ENCODE peak calls at places on chromosomes 5 and 9, in four cellular contexts. K is heart right ventricle, I is prostate gland, Y is GM23248. M is an unnamed sample. For H3K4me1, the result is how much of the 10 kb centered on the place peaks cover.

GRCh38 chr9:75101004-75101601 is 12.8 kb downstream of the OSTF1 start:
- DNase-seq in K (no peak), I (no peak), Y (no peak), M (no peak)

GRCh38 chr5:174335682-174336364 is 290.3 kb downstream of the NSG2 start:
- DNase-seq in K (no peak), I (no peak), Y (peak), M (no peak)

GRCh38 chr5:16889203-16889971 is 46.7 kb downstream of the MYO10 start:
- DNase-seq in K (no peak), I (peak), Y (peak), M (no peak)

GRCh38 chr5:163498886-163499285 is 6.5 kb upstream of the MAT2B start:
- DNase-seq in K (no peak), I (no peak), Y (peak), M (no peak)

GRCh38 chr9:79962836-79963235 is 391.1 kb downstream of the TLE4 start:
- DNase-seq in K (no peak), I (no peak), Y (no peak), M (no peak)

GRCh38 chr5:88878976-88879375 is 4.0 kb downstream of the MEF2C start:
- DNase-seq in K (no peak), I (no peak), Y (peak), M (no peak)

GRCh38 chr9:137461663-137462395 is 2.7 kb upstream of the NSMF start:
- DNase-seq in K (no peak), I (no peak), Y (no peak), M (no peak)

GRCh38 chr9:72485821-72486605 is 35.4 kb upstream of the TMC1 start:
- DNase-seq in K (no peak), I (no peak), Y (peak), M (no peak)

GRCh38 chr9:127684576-127684975 is 22.2 kb upstream of the CFAP157 start:
- DNase-seq in K (no peak), I (no peak), Y (peak), M (no peak)

GRCh38 chr9:86057491-86057890 is 41.9 kb downstream of the GOLM1 start:
- DNase-seq in K (no peak), I (no peak), Y (no peak), M (no peak)

GRCh38 chr5:159243385-159243784 is 19.7 kb upstream of the UBLCP1 start:
- DNase-seq in K (no peak), I (no peak), Y (no peak), M (no peak)

GRCh38 chr9:20962487-20962886 is 69.0 kb downstream of the HACD4 start:
- DNase-seq in K (no peak), I (no peak), Y (no peak), M (no peak)

GRCh38 chr5:157217289-157218024 is 36.8 kb downstream of the ITK start:
- DNase-seq in K (no peak), I (no peak), Y (no peak), M (no peak)
- H3K4me1 ChIP-seq in K (under half), I (under half), Y (under half), M (under half)

GRCh38 chr9:14155237-14155636 is 158.7 kb downstream of the NFIB start:
- DNase-seq in K (no peak), I (no peak), Y (no peak), M (no peak)

GRCh38 chr9:14148501-14149103 is 165.3 kb downstream of the NFIB start:
- DNase-seq in K (no peak), I (no peak), Y (no peak), M (no peak)

GRCh38 chr9:14153310-14153720 is 160.6 kb downstream of the NFIB start:
- DNase-seq in K (no peak), I (no peak), Y (peak), M (no peak)

GRCh38 chr9:14147738-14148137 is 166.2 kb downstream of the NFIB start:
- DNase-seq in K (no peak), I (no peak), Y (no peak), M (no peak)

DNA sequence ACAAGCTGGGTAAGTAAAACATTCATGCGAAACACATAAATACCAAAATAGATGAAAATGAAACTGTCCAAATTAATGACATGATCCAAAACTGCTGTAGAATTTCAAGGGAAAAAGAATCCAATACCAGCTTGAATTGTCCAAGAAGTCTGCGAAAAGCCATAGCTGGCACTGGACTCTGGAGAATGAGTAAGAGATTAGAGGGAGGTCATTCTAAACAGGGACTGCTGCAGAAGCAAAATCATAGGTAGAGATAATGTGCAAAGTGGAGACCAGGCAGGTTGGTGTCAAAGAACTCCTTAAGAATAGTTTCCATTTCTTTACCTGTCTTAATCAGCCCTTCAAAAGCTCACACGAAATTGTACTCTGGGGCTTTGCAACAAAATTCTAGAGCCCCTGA is 162.5 kb downstream of the NFIB start:
- DNase-seq in K (no peak), I (no peak), Y (no peak), M (no peak)
- H3K4me1 ChIP-seq in K (half or more), I (under half), Y (under half), M (under half)

DNA sequence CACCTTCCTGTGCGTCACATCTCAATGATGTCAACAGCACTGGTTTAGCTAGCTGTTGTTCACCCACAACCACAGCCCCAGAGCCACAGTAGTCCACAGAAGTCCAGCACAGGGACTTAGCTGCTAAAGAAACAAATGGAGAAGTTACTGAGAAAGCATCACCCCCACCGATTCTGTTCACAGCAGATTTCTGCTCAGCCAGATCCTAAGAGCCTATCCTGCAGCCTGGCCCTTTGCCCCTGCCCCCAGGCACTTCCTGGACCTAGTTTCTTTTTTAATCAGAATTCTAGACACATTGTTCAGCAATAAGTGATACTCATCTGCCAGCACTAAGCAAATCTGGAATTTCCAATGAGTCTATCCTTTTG is 7.4 kb downstream of the B4GALT1 start:
- DNase-seq in K (peak), I (peak), Y (peak), M (peak)
- H3K4me1 ChIP-seq in K (half or more), I (under half), Y (half or more), M (half or more)

GRCh38 chr9:131673531-131673930 is 66.3 kb downstream of the RAPGEF1 start:
- DNase-seq in K (no peak), I (no peak), Y (no peak), M (no peak)

GRCh38 chr9:131674425-131675421 is 65.2 kb downstream of the RAPGEF1 start:
- DNase-seq in K (no peak), I (no peak), Y (no peak), M (no peak)

GRCh38 chr9:131672451-131672850 is 67.4 kb downstream of the RAPGEF1 start:
- DNase-seq in K (peak), I (no peak), Y (no peak), M (no peak)

GRCh38 chr9:131671150-131671549 is 68.7 kb downstream of the RAPGEF1 start:
- DNase-seq in K (no peak), I (no peak), Y (no peak), M (no peak)

DNA sequence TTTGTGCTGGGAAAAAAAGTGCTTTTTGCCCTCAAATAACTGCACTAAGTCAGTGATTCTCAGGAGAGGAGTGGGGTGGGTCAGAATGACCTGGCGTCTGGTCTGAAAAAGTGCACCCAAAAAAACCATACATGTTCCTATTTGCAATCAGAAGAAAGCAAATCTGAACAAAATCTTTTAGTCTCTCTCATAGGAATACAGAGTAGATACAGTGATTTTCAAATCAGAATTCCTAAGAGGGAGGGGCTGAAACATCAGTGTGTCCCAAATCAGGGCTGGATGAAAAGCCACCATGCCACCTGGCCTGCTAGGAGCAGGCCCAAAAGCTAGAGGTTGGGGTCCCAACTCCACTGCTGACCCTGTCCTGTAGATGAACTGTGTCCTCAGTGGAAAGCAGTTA is 66.8 kb downstream of the RAPGEF1 start:
- DNase-seq in K (no peak), I (no peak), Y (no peak), M (no peak)
- H3K4me1 ChIP-seq in K (half or more), I (under half), Y (under half), M (under half)

GRCh38 chr9:121322037-121322736 is 47.9 kb downstream of the STOM start:
- DNase-seq in K (no peak), I (no peak), Y (peak), M (no peak)
- H3K4me1 ChIP-seq in K (half or more), I (under half), Y (under half), M (under half)

GRCh38 chr5:65062684-65063083 is 294.0 kb downstream of the CWC27 start:
- DNase-seq in K (peak), I (no peak), Y (peak), M (no peak)
- H3K4me1 ChIP-seq in K (under half), I (under half), Y (under half), M (under half)

GRCh38 chr5:78360674-78361225 is 333 bp downstream of the SCAMP1 start:
- DNase-seq in K (peak), I (peak), Y (no peak), M (peak)
- H3K4me1 ChIP-seq in K (under half), I (under half), Y (under half), M (under half)

GRCh38 chr5:141875022-141875740 is 3.0 kb downstream of the PCDH1 start:
- DNase-seq in K (no peak), I (no peak), Y (no peak), M (no peak)
- H3K4me1 ChIP-seq in K (half or more), I (under half), Y (under half), M (under half)

GRCh38 chr5:177429248-177430045 is 3.0 kb downstream of the GRK6 start:
- DNase-seq in K (peak), I (no peak), Y (no peak), M (peak)

GRCh38 chr5:177432143-177432904 is 5.8 kb downstream of the GRK6 start:
- DNase-seq in K (peak), I (no peak), Y (no peak), M (no peak)

GRCh38 chr5:177431317-177432142 is 5.1 kb downstream of the GRK6 start:
- DNase-seq in K (no peak), I (no peak), Y (no peak), M (no peak)

GRCh38 chr5:177430146-177430951 is 3.9 kb downstream of the GRK6 start:
- DNase-seq in K (no peak), I (peak), Y (no peak), M (no peak)

DNA sequence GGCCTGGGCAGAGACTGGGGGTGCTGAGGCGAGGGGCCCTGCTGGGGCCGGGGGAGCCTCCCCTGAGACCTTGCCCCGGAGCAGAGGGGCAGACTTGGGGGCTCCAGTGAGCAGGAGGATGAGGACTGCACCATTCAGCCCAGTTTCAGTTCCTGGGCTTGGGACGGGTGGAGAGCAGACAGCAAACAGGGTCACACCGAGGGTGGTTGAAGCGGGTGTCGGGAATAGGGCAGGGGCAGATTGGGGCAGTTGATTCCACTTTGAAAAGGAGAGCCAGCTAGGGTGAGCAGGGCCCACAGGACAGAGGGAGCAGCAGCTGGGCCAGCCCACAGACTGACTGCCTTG is 4.5 kb downstream of the GRK6 start:
- DNase-seq in K (no peak), I (no peak), Y (no peak), M (no peak)
- H3K4me1 ChIP-seq in K (under half), I (under half), Y (under half), M (under half)